ENCODE peak calls at places on chromosome 9, in four cellular contexts. N, D, K and B are unnamed samples.

GRCh38 chr9:113444736-113445135 is 18.8 kb upstream of the RGS3 start:
- DNase-seq in N (no peak), D (no peak), K (no peak), B (no peak)

GRCh38 chr9:96566401-96567202 is 53.0 kb downstream of the CDC14B start:
- DNase-seq in N (peak; percentile 87), D (peak; percentile 92), K (no peak), B (peak; percentile 88)

GRCh38 chr9:89888233-89888632 is 283.4 kb downstream of the GADD45G start:
- DNase-seq in N (no peak), D (no peak), K (no peak), B (no peak)

GRCh38 chr9:98808411-98808815 is 943 bp downstream of the GALNT12 start:
- DNase-seq in N (peak; percentile 64), D (no peak), K (no peak), B (no peak)

GRCh38 chr9:126860757-126861466 is 473 bp downstream of the ZBTB34 start:
- DNase-seq in N (no peak), D (no peak), K (no peak), B (no peak)

GRCh38 chr9:81513049-81513448 is 176.3 kb downstream of the TLE1 start:
- DNase-seq in N (no peak), D (no peak), K (no peak), B (no peak)

GRCh38 chr9:86126998-86127972 is 27.9 kb upstream of the GOLM1 start:
- DNase-seq in N (peak; percentile 65), D (peak; percentile 79), K (no peak), B (peak; percentile 77)

GRCh38 chr9:99057665-99058625 is 47.0 kb upstream of the TGFBR1 start:
- DNase-seq in N (peak; percentile 61), D (no peak), K (peak; percentile 64), B (no peak)

GRCh38 chr9:127148014-127148413 is 25.6 kb upstream of the ANGPTL2 start:
- DNase-seq in N (no peak), D (no peak), K (no peak), B (no peak)

GRCh38 chr9:91836515-91836914 is 113.5 kb downstream of the ROR2 start:
- DNase-seq in N (no peak), D (no peak), K (no peak), B (no peak)

GRCh38 chr9:8963882-8964281 is 1164.3 kb upstream of the DMAC1 start:
- DNase-seq in N (no peak), D (no peak), K (no peak), B (no peak)

GRCh38 chr9:136133191-136133958 is 14.7 kb upstream of the TMEM250 start:
- DNase-seq in N (peak; percentile 95), D (no peak), K (no peak), B (no peak)

GRCh38 chr9:119268985-119269384 is 100.2 kb downstream of the BRINP1 start:
- DNase-seq in N (no peak), D (no peak), K (no peak), B (no peak)

GRCh38 chr9:75238311-75238976 is 150.1 kb downstream of the OSTF1 start:
- DNase-seq in N (peak; percentile 17), D (peak; percentile 64), K (peak; percentile 3), B (peak; percentile 51)

GRCh38 chr9:107447834-107448233 is 41.7 kb downstream of the KLF4 start:
- DNase-seq in N (no peak), D (no peak), K (no peak), B (no peak)

GRCh38 chr9:19286634-19287188 is 56.2 kb downstream of the DENND4C start:
- DNase-seq in N (no peak), D (peak; percentile 4), K (no peak), B (no peak)

GRCh38 chr9:3526166-3526902 is 533 bp upstream of the RFX3 start:
- DNase-seq in N (peak; percentile 55), D (peak; percentile 74), K (no peak), B (peak; percentile 88)

GRCh38 chr9:92734931-92735906 is 29.4 kb downstream of the BICD2 start:
- DNase-seq in N (no peak), D (no peak), K (no peak), B (no peak)

GRCh38 chr9:137395666-137396010 is 27.3 kb downstream of the EXD3 start:
- DNase-seq in N (no peak), D (no peak), K (no peak), B (no peak)

GRCh38 chr9:81874926-81875325 is 53.3 kb upstream of the SPATA31D4 start:
- DNase-seq in N (no peak), D (no peak), K (no peak), B (no peak)

GRCh38 chr9:104948277-104948676 is 20.3 kb upstream of the ABCA1 start:
- DNase-seq in N (no peak), D (peak; percentile 58), K (no peak), B (no peak)

GRCh38 chr9:34059231-34059720 is 10.6 kb upstream of the UBAP2 start:
- DNase-seq in N (no peak), D (no peak), K (no peak), B (no peak)

GRCh38 chr9:137534256-137535119 is 15.7 kb downstream of the PNPLA7 start:
- DNase-seq in N (peak; percentile 61), D (peak; percentile 81), K (no peak), B (no peak)

GRCh38 chr9:120557205-120557604 is 22.8 kb downstream of the CDK5RAP2 start:
- DNase-seq in N (no peak), D (no peak), K (no peak), B (no peak)

DNA sequence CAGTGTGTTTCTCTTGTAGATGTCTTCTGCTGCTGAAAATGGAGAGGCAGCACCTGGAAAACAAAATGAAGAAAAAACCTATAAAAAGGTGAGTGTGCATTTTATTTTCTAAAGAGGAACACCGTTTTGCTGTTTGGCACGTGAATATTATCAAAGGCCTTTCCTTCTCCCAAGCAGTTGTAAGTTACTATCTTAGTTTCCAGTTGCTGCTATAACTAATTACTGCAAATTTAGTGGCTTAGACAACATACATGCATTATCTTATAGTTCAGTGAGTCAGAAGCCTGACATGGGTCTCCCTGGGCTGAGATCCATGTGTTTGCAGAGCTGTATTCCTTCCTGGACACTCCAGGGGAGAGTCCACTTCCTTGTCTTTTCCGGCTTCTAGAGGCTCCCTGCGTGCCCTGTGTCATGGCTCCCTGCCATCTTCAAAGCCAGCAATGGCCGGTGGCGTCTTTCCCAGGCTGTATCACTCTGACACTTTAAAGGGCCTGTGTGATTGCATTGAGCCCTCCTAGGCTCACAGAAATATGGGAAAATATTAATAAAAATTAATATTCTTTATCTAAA is 117.6 kb downstream of the PIP5K1B start:
- DNase-seq in N (no peak), D (no peak), K (no peak), B (no peak)
- TF ChIP-seq ZNF274 in N (no peak), D (no peak), K (no peak), B (no peak)

DNA sequence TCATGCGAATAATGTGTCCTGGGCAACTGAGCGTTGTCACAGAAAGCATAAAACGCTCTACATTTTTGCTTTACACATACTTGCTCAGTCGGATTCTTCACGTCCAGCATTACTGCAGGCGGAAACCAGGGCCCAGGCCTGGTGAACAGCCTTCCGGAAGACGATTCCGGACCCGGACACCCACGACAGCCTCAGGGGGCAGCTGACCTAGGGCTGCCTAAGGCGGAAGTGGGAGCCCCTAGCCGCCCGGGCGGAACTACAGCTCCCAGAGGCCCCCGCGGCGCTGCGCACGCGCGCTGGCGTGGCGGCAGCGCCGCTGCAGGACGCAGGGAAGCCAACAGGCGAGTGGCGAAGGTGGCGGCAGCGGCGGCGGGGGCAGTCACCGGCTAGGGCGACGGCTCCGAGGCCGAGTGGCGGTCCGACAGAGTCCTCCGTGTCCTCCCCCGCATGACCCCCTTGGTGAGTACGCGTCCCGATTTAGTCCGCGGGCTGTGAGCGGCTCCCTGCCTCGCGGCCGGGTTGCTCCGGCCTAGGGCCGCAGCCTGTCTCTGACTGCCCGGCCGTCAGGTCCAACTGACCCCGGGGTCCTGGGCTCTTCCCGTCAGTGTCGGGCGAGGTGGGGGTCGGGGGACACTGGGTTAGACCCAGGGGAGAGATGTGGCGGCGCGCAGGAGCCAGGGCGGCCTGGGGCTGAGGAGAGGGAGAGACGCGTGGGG is at the start of gene GAPVD1:
- DNase-seq in N (peak; percentile 99), D (peak; percentile 93), K (peak; percentile 88), B (peak; percentile 82)
- TF ChIP-seq CTCF in N (peak; percentile 62), D (peak; percentile 56), K (peak; percentile 63), B (peak; percentile 54)

DNA sequence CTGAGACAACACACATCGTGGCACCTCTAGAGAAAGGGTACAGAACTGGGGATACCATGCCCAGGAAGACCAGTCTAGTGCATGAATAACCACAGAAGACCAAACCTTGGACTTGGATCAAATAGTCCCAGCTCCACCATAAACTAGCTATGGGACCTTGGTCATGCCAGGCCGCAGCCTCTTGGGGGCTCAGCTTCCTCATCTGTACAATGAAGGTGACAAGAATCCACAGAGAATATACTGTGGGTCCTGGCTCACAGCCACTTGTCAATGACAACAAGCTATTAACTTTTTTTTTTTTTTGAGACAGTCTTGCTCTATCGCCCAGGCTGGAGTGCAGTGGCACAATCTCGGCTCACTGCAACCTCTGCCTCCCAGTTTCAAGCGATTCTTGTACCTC is 3.9 kb downstream of the KYAT1 start:
- DNase-seq in N (no peak), D (peak; percentile 68), K (no peak), B (no peak)
- TF ChIP-seq ATF2 in N (no peak), D (no peak), K (no peak), B (no peak)

GRCh38 chr9:109320338-109320733 is 523 bp downstream of the EPB41L4B start:
- DNase-seq in N (peak; percentile 63), D (no peak), K (no peak), B (no peak)
- TF ChIP-seq ZNF274 in N (no peak), D (no peak), K (no peak), B (no peak)

GRCh38 chr9:32571969-32572899 is 725 bp downstream of the NDUFB6 start:
- DNase-seq in N (peak; percentile 59), D (peak; percentile 83), K (peak; percentile 59), B (no peak)
- TF ChIP-seq CTCF in N (peak; percentile 72), D (peak; percentile 78), K (peak; percentile 85), B (peak; percentile 71)

GRCh38 chr9:133881671-133882381 is 110.3 kb downstream of the VAV2 start:
- DNase-seq in N (no peak), D (no peak), K (no peak), B (no peak)
- TF ChIP-seq ATF2 in N (no peak), D (no peak), K (no peak), B (no peak)

GRCh38 chr9:76733096-76733495 is 31.1 kb upstream of the PCA3 start:
- DNase-seq in N (no peak), D (no peak), K (no peak), B (no peak)
- TF ChIP-seq ZNF274 in N (no peak), D (no peak), K (no peak), B (no peak)

DNA sequence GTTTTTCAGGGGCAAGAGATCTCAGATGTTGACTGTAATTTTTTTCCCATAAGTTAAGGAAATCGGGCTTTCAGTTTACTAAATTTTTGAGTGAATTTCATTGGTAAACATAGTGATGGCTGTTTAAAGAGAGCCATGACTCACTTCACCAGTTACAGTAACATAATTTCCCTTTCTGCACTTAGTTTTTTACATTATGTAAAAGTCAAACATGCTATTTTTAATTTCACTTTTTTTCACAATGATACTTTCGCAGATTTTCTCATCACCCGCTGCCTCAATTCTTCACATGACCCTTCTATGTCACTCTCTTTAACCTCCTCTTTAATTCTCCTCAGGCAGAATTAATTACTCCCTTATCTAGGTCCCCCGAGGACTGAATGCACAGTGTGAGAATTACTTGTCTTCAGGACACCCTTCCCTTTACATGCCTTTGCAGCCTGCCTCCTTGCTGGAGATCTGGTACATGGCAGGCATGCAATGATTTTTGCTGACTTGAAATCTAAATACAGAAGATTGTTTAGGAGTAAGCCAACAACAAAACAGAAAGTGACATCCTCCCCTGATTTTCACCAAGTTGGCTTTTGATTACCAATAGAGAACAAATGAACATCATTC is 217.5 kb upstream of the S1PR3 start:
- DNase-seq in N (no peak), D (no peak), K (no peak), B (no peak)
- TF ChIP-seq CTCF in N (no peak), D (no peak), K (no peak), B (no peak)